ENCODE peak calls at places on chromosomes 4 and X, in five cellular contexts. One of them, this sample, is unnamed.
A peak's percentile ranks its signal among the peaks of the same experiment; 100 is the strongest.

GRCh38 chr4:28686618-28687017 is 1826.0 kb downstream of the STIM2 start:
- DNase-seq in LoVo: no peak
- DNase-seq in posterior vena cava: no peak
- DNase-seq in T-helper 2 cell: no peak
- DNase-seq in BJ: no peak
- DNase-seq in this sample: peak; percentile 8

GRCh38 chr4:55435136-55435535 is 39.4 kb downstream of the TMEM165 start:
- DNase-seq in LoVo: no peak
- DNase-seq in T-helper 2 cell: no peak
- DNase-seq in BJ: no peak
- DNase-seq in posterior vena cava: no peak
- DNase-seq in this sample: no peak

GRCh38 chr4:95693594-95693993 is 144.8 kb upstream of the UNC5C start:
- DNase-seq in BJ: no peak
- DNase-seq in LoVo: no peak
- DNase-seq in posterior vena cava: no peak
- DNase-seq in T-helper 2 cell: no peak
- DNase-seq in this sample: no peak

GRCh38 chr4:147479817-147480216 is 1.1 kb upstream of the EDNRA start:
- DNase-seq in LoVo: no peak
- DNase-seq in BJ: no peak
- DNase-seq in T-helper 2 cell: no peak
- DNase-seq in posterior vena cava: peak; percentile 83
- DNase-seq in this sample: no peak

GRCh38 chrX:143058096-143058495 is 32.4 kb downstream of the SPANXN4 start:
- DNase-seq in BJ: no peak
- DNase-seq in T-helper 2 cell: no peak
- DNase-seq in posterior vena cava: no peak
- DNase-seq in LoVo: no peak
- DNase-seq in this sample: no peak

GRCh38 chr4:70531981-70532380 is 13.6 kb downstream of the AMTN start:
- DNase-seq in T-helper 2 cell: no peak
- DNase-seq in LoVo: no peak
- DNase-seq in BJ: no peak
- DNase-seq in posterior vena cava: no peak
- DNase-seq in this sample: peak; percentile 3

GRCh38 chr4:110640608-110641007 is 17.7 kb upstream of the PITX2 start:
- DNase-seq in posterior vena cava: no peak
- DNase-seq in T-helper 2 cell: no peak
- DNase-seq in LoVo: no peak
- DNase-seq in BJ: no peak
- DNase-seq in this sample: peak; percentile 5

GRCh38 chrX:314781-315595 is 3.6 kb downstream of the GTPBP6 start:
- DNase-seq in T-helper 2 cell: no peak
- DNase-seq in LoVo: no peak
- DNase-seq in posterior vena cava: peak; percentile 80
- DNase-seq in BJ: no peak
- DNase-seq in this sample: no peak

GRCh38 chrX:114626323-114626722 is 42.4 kb downstream of the HTR2C start:
- DNase-seq in T-helper 2 cell: no peak
- DNase-seq in LoVo: no peak
- DNase-seq in posterior vena cava: no peak
- DNase-seq in BJ: no peak
- DNase-seq in this sample: peak; percentile 0

GRCh38 chrX:122565952-122566351 is 618.1 kb upstream of the GRIA3 start:
- DNase-seq in posterior vena cava: peak; percentile 73
- DNase-seq in LoVo: no peak
- DNase-seq in BJ: peak; percentile 97
- DNase-seq in T-helper 2 cell: no peak
- DNase-seq in this sample: no peak

GRCh38 chr4:70365479-70365878 is 4.9 kb downstream of the SMR3A start:
- DNase-seq in LoVo: no peak
- DNase-seq in posterior vena cava: no peak
- DNase-seq in BJ: no peak
- DNase-seq in T-helper 2 cell: no peak
- DNase-seq in this sample: peak; percentile 23

GRCh38 chrX:117972681-117973080 is 143.9 kb downstream of the KLHL13 start:
- DNase-seq in BJ: no peak
- DNase-seq in posterior vena cava: no peak
- DNase-seq in T-helper 2 cell: no peak
- DNase-seq in LoVo: no peak
- DNase-seq in this sample: no peak

GRCh38 chr4:182492456-182492855 is 249.3 kb downstream of the TENM3 start:
- DNase-seq in posterior vena cava: no peak
- DNase-seq in T-helper 2 cell: no peak
- DNase-seq in BJ: peak; percentile 39
- DNase-seq in LoVo: no peak
- DNase-seq in this sample: no peak